ENCODE peak calls at places on chromosomes 4 and X, in four cellular contexts. One of them, this sample, is unnamed.

GRCh38 chr4:27775156-27775555 is 914.5 kb downstream of the STIM2 start:
- DNase-seq in hepatocyte: no peak
- DNase-seq in choroid plexus epithelial cell: no peak
- DNase-seq in fibroblast of lung: no peak
- DNase-seq in this sample: no peak

GRCh38 chr4:1716065-1716945 is 4.2 kb upstream of the SLBP start:
- DNase-seq in hepatocyte: no peak
- DNase-seq in choroid plexus epithelial cell: no peak
- DNase-seq in fibroblast of lung: no peak
- DNase-seq in this sample: no peak

GRCh38 chrX:9326369-9326768 is 138.5 kb upstream of the TBL1X start:
- DNase-seq in hepatocyte: no peak
- DNase-seq in choroid plexus epithelial cell: no peak
- DNase-seq in fibroblast of lung: no peak
- DNase-seq in this sample: no peak

GRCh38 chr4:184896868-184897715 is 71.3 kb upstream of the ACSL1 start:
- DNase-seq in hepatocyte: no peak
- DNase-seq in choroid plexus epithelial cell: peak; percentile 6
- DNase-seq in fibroblast of lung: no peak
- DNase-seq in this sample: no peak

GRCh38 chr4:30866444-30866843 is 146.3 kb downstream of the PCDH7 start:
- DNase-seq in hepatocyte: peak; percentile 14
- DNase-seq in choroid plexus epithelial cell: peak; percentile 46
- DNase-seq in fibroblast of lung: peak; percentile 70
- DNase-seq in this sample: no peak

GRCh38 chr4:6134612-6135220 is 65.6 kb downstream of the JAKMIP1 start:
- DNase-seq in hepatocyte: no peak
- DNase-seq in choroid plexus epithelial cell: no peak
- DNase-seq in fibroblast of lung: no peak
- DNase-seq in this sample: no peak

GRCh38 chr4:54568184-54568583 is 89.6 kb upstream of the KIT start:
- DNase-seq in hepatocyte: no peak
- DNase-seq in choroid plexus epithelial cell: peak; percentile 13
- DNase-seq in fibroblast of lung: peak; percentile 84
- DNase-seq in this sample: no peak

GRCh38 chrX:12950851-12951589 is 23.9 kb upstream of the TMSB4X start:
- DNase-seq in hepatocyte: peak; percentile 64
- DNase-seq in choroid plexus epithelial cell: peak; percentile 33
- DNase-seq in fibroblast of lung: no peak
- DNase-seq in this sample: peak; percentile 55

GRCh38 chr4:138239496-138239895 is 2.7 kb downstream of the SLC7A11 start:
- DNase-seq in hepatocyte: no peak
- DNase-seq in choroid plexus epithelial cell: no peak
- DNase-seq in fibroblast of lung: no peak
- DNase-seq in this sample: no peak

GRCh38 chr4:25928956-25929336 is 14.9 kb downstream of the SMIM20 start:
- DNase-seq in hepatocyte: no peak
- DNase-seq in choroid plexus epithelial cell: peak; percentile 85
- DNase-seq in fibroblast of lung: peak; percentile 48
- DNase-seq in this sample: no peak

GRCh38 chrX:23773601-23774175 is 9.3 kb upstream of the SAT1 start:
- DNase-seq in hepatocyte: no peak
- DNase-seq in choroid plexus epithelial cell: no peak
- DNase-seq in fibroblast of lung: no peak
- DNase-seq in this sample: no peak

GRCh38 chrX:27380163-27380845 is 82.8 kb downstream of the PPP4R3C start:
- DNase-seq in hepatocyte: no peak
- DNase-seq in choroid plexus epithelial cell: no peak
- DNase-seq in fibroblast of lung: no peak
- DNase-seq in this sample: no peak
- TF ChIP-seq CTCF in hepatocyte: no peak
- TF ChIP-seq CTCF in choroid plexus epithelial cell: no peak
- TF ChIP-seq CTCF in fibroblast of lung: no peak
- TF ChIP-seq CTCF in this sample: no peak

GRCh38 chr4:53558981-53559620 is 32.2 kb downstream of the LNX1 start:
- DNase-seq in hepatocyte: no peak
- DNase-seq in choroid plexus epithelial cell: peak; percentile 32
- DNase-seq in fibroblast of lung: peak; percentile 67
- DNase-seq in this sample: no peak

GRCh38 chr4:53562409-53562808 is 28.9 kb downstream of the LNX1 start:
- DNase-seq in hepatocyte: no peak
- DNase-seq in choroid plexus epithelial cell: no peak
- DNase-seq in fibroblast of lung: no peak
- DNase-seq in this sample: no peak

GRCh38 chr4:53558061-53558801 is 33.1 kb downstream of the LNX1 start:
- DNase-seq in hepatocyte: no peak
- DNase-seq in choroid plexus epithelial cell: peak; percentile 39
- DNase-seq in fibroblast of lung: peak; percentile 71
- DNase-seq in this sample: no peak

DNA sequence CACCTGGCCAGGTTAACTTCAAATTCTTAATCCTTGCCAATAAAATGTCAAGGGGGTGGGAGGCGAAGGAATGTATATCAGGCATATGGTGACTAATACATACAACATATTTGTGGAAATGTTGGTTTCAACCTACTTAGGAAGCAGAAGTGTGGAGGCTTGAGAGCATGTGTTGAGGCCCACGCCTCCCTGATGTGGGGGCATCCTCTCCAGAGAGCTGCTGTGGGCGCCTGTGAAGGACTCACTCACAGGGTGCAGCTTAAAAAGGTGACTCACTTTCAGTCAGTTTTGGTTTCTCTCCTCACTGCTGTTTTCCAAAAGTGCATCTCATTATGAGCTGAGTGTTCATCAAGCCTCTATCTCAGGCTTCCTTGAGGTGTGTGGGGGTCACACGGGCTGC is 27.5 kb downstream of the LNX1 start:
- DNase-seq in hepatocyte: no peak
- DNase-seq in choroid plexus epithelial cell: peak; percentile 87
- DNase-seq in fibroblast of lung: peak; percentile 98
- DNase-seq in this sample: no peak
- TF ChIP-seq CTCF in hepatocyte: no peak
- TF ChIP-seq CTCF in choroid plexus epithelial cell: no peak
- TF ChIP-seq CTCF in fibroblast of lung: no peak
- TF ChIP-seq CTCF in this sample: no peak

GRCh38 chr4:7649741-7650531 is 215.2 kb upstream of the PSAPL1 start:
- DNase-seq in hepatocyte: no peak
- DNase-seq in choroid plexus epithelial cell: peak; percentile 92
- DNase-seq in fibroblast of lung: peak; percentile 99
- DNase-seq in this sample: no peak
- TF ChIP-seq CTCF in hepatocyte: no peak
- TF ChIP-seq CTCF in choroid plexus epithelial cell: peak; percentile 21
- TF ChIP-seq CTCF in fibroblast of lung: no peak
- TF ChIP-seq CTCF in this sample: no peak

DNA sequence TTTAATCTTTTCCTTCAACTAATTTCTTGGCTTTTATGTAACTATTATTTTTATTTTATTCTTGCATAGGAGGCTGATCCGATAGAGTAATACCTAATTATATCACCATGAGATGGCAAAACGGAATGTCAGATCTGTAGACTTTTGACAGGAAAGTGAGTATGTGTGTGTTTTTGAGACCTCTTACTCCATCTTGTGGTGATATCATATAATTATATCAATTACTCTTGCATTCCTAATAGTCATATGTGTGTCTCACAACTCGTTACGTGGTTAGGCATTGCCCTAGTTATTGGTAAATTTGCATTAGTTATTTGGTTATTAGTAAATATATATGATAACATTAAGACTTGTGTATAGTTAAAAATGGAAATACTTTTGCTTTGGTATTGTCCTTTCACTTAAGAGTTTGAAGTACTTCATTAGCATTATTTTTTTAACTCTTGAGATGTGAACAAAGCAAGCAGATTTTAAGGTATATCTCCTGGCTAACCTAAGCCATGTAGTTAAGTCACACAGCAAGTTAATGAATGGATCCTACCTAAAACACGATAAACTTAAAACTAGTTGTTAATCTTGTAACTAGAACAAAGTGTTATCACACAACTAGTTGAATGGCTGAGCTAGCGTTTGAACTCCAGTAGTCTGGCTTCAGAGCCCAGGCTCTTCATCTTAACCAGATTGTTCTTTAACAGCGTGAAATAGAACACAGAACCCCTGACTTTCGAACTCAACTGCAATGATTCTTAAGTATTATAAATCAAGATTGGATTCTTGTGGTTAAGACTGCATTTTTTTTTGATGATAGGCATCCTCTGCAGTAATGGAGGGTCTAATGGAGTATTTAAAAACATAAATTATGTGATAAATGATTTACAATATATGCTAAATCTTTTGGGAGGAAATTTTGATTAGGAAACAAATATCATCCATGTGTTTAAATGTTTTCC is 67.1 kb downstream of the PGRMC2 start:
- DNase-seq in hepatocyte: no peak
- DNase-seq in choroid plexus epithelial cell: peak; percentile 86
- DNase-seq in fibroblast of lung: peak; percentile 88
- DNase-seq in this sample: no peak
- TF ChIP-seq CTCF in hepatocyte: peak; percentile 33
- TF ChIP-seq CTCF in choroid plexus epithelial cell: peak; percentile 39
- TF ChIP-seq CTCF in fibroblast of lung: no peak
- TF ChIP-seq CTCF in this sample: no peak

GRCh38 chr4:167622481-167623240 is 388.4 kb upstream of the SPOCK3 start:
- DNase-seq in hepatocyte: peak; percentile 82
- DNase-seq in choroid plexus epithelial cell: peak; percentile 79
- DNase-seq in fibroblast of lung: peak; percentile 20
- DNase-seq in this sample: peak; percentile 67
- TF ChIP-seq CTCF in hepatocyte: peak; percentile 77
- TF ChIP-seq CTCF in choroid plexus epithelial cell: peak; percentile 94
- TF ChIP-seq CTCF in fibroblast of lung: peak; percentile 45
- TF ChIP-seq CTCF in this sample: peak; percentile 72

DNA sequence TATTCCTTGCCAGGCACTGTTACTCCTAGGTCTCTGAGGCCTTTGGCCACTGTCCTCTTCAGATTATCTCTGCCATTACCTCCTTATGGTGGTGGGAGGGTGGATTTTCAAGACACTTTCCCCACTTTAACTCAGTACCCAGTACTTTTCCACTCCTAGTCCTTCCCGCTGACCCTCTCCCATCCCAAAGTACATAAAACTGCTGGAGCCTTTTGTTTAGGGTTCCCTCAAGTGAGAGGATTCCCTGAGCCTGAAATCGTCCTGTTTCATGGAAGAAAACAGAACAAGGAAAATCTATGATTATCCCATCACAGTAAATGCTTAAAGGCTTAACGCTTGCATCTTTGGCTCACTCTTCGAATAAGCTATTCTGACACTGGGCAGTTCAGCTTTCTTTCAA is 1742.5 kb upstream of the ADGRL3 start:
- DNase-seq in hepatocyte: no peak
- DNase-seq in choroid plexus epithelial cell: no peak
- DNase-seq in fibroblast of lung: no peak
- DNase-seq in this sample: no peak
- TF ChIP-seq CTCF in hepatocyte: no peak
- TF ChIP-seq CTCF in choroid plexus epithelial cell: no peak
- TF ChIP-seq CTCF in fibroblast of lung: no peak
- TF ChIP-seq CTCF in this sample: no peak

GRCh38 chr4:183659029-183659870 is at the start of the genes RWDD4 and TRAPPC11:
- DNase-seq in hepatocyte: peak; percentile 97
- DNase-seq in choroid plexus epithelial cell: peak; percentile 99
- DNase-seq in fibroblast of lung: peak; percentile 100
- DNase-seq in this sample: peak; percentile 91
- TF ChIP-seq CTCF in hepatocyte: peak; percentile 3
- TF ChIP-seq CTCF in choroid plexus epithelial cell: peak; percentile 29
- TF ChIP-seq CTCF in fibroblast of lung: peak; percentile 17
- TF ChIP-seq CTCF in this sample: no peak

GRCh38 chr4:132818091-132818490 is 331.0 kb upstream of the PCDH10 start:
- DNase-seq in hepatocyte: peak; percentile 31
- DNase-seq in choroid plexus epithelial cell: no peak
- DNase-seq in fibroblast of lung: no peak
- DNase-seq in this sample: no peak
- TF ChIP-seq CTCF in hepatocyte: peak; percentile 30
- TF ChIP-seq CTCF in choroid plexus epithelial cell: no peak
- TF ChIP-seq CTCF in fibroblast of lung: no peak
- TF ChIP-seq CTCF in this sample: no peak

GRCh38 chrX:150363561-150364346 is 637 bp downstream of the MAMLD1 start:
- DNase-seq in hepatocyte: peak; percentile 55
- DNase-seq in choroid plexus epithelial cell: peak; percentile 44
- DNase-seq in fibroblast of lung: peak; percentile 43
- DNase-seq in this sample: peak; percentile 49
- TF ChIP-seq CTCF in hepatocyte: no peak
- TF ChIP-seq CTCF in choroid plexus epithelial cell: peak; percentile 28
- TF ChIP-seq CTCF in fibroblast of lung: no peak
- TF ChIP-seq CTCF in this sample: no peak